ENCODE peak calls at places on chromosomes 16 and 17, in five cellular contexts. E is retina, M is left ventricle myocardium inferior, B is A549, C is esophagus squamous epithelium. Y is an unnamed sample.

GRCh38 chr16:16062023-16062932 is 112.9 kb downstream of the ABCC1 start:
- DNase-seq in E (no peak), M (peak; percentile 29), B (no peak), C (no peak), Y (no peak)

GRCh38 chr17:45857977-45858708 is 13.5 kb downstream of the SPPL2C start:
- DNase-seq in E (peak; percentile 46), M (no peak), B (no peak), C (no peak), Y (no peak)

GRCh38 chr17:67696853-67697505 is 20.8 kb upstream of the NOL11 start:
- DNase-seq in E (no peak), M (no peak), B (no peak), C (no peak), Y (no peak)

GRCh38 chr16:31108035-31108793 is at the start of gene BCKDK:
- DNase-seq in E (peak; percentile 88), M (peak; percentile 87), B (peak; percentile 75), C (no peak), Y (peak; percentile 40)

GRCh38 chr16:80936410-80936809 is 70.3 kb downstream of the CMC2 start:
- DNase-seq in E (no peak), M (no peak), B (no peak), C (no peak), Y (no peak)

GRCh38 chr16:2501938-2502900 is 11.5 kb upstream of the ATP6V0C start:
- DNase-seq in E (no peak), M (no peak), B (no peak), C (no peak), Y (no peak)

GRCh38 chr16:67339453-67339852 is 12.8 kb downstream of the LRRC36 start:
- DNase-seq in E (no peak), M (no peak), B (peak; percentile 45), C (no peak), Y (no peak)

GRCh38 chr16:49755291-49755611 is 100.7 kb downstream of the ZNF423 start:
- DNase-seq in E (no peak), M (no peak), B (peak; percentile 35), C (no peak), Y (no peak)

GRCh38 chr17:32007463-32008298 is 498 bp downstream of the LRRC37B start:
- DNase-seq in E (peak; percentile 72), M (no peak), B (peak; percentile 48), C (no peak), Y (no peak)

GRCh38 chr17:77254961-77255741 is 114.4 kb downstream of the SEC14L1 start:
- DNase-seq in E (peak; percentile 46), M (no peak), B (peak; percentile 87), C (no peak), Y (no peak)

GRCh38 chr16:30185683-30186421 is 2.5 kb downstream of the CORO1A start:
- DNase-seq in E (no peak), M (peak; percentile 60), B (no peak), C (no peak), Y (no peak)

GRCh38 chr17:57277923-57278604 is 21.7 kb downstream of the MSI2 start:
- DNase-seq in E (no peak), M (no peak), B (no peak), C (no peak), Y (no peak)

GRCh38 chr16:19210175-19210924 is 42.3 kb downstream of the SYT17 start:
- DNase-seq in E (no peak), M (no peak), B (peak; percentile 17), C (no peak), Y (no peak)

GRCh38 chr16:228917-229730 is at the start of gene LUC7L:
- DNase-seq in E (peak; percentile 99), M (peak; percentile 90), B (peak; percentile 91), C (no peak), Y (peak; percentile 82)

GRCh38 chr17:6853764-6854442 is 22.4 kb upstream of the TEKT1 start:
- DNase-seq in E (no peak), M (no peak), B (peak; percentile 73), C (no peak), Y (no peak)

GRCh38 chr17:58330544-58330996 is 2.0 kb upstream of the TSPOAP1 start:
- DNase-seq in E (no peak), M (peak; percentile 11), B (no peak), C (no peak), Y (no peak)

Y was measured in cerebellar nuclear complex.